ENCODE peak calls at places on chromosomes 6 and 20, in five cellular contexts. One of them, this sample, is unnamed.

GRCh38 chr6:34044945-34045595 is 100.8 kb downstream of the GRM4 start:
- DNase-seq in ELR: no peak
- DNase-seq in esophagus squamous epithelium: no peak
- DNase-seq in hepatic stellate cell: no peak
- DNase-seq in activated CD4-positive, CD25-positive, alpha-beta regulatory T cell: no peak
- DNase-seq in this sample: no peak

GRCh38 chr6:89058627-89059026 is 21.9 kb upstream of the PNRC1 start:
- DNase-seq in ELR: no peak
- DNase-seq in esophagus squamous epithelium: no peak
- DNase-seq in hepatic stellate cell: no peak
- DNase-seq in activated CD4-positive, CD25-positive, alpha-beta regulatory T cell: no peak
- DNase-seq in this sample: no peak

GRCh38 chr6:110714143-110714542 is 101.1 kb downstream of the CDK19 start:
- DNase-seq in ELR: no peak
- DNase-seq in esophagus squamous epithelium: no peak
- DNase-seq in hepatic stellate cell: no peak
- DNase-seq in activated CD4-positive, CD25-positive, alpha-beta regulatory T cell: no peak
- DNase-seq in this sample: no peak

GRCh38 chr6:67009818-67010217 is 1302.8 kb upstream of the EYS start:
- DNase-seq in ELR: peak
- DNase-seq in esophagus squamous epithelium: no peak
- DNase-seq in hepatic stellate cell: no peak
- DNase-seq in activated CD4-positive, CD25-positive, alpha-beta regulatory T cell: no peak
- DNase-seq in this sample: no peak

GRCh38 chr20:53839423-53840176 is 230.8 kb downstream of the BCAS1 start:
- DNase-seq in ELR: no peak
- DNase-seq in esophagus squamous epithelium: no peak
- DNase-seq in hepatic stellate cell: no peak
- DNase-seq in activated CD4-positive, CD25-positive, alpha-beta regulatory T cell: peak
- DNase-seq in this sample: no peak

GRCh38 chr6:14621518-14621917 is 503.9 kb downstream of the CD83 start:
- DNase-seq in ELR: no peak
- DNase-seq in esophagus squamous epithelium: no peak
- DNase-seq in hepatic stellate cell: no peak
- DNase-seq in activated CD4-positive, CD25-positive, alpha-beta regulatory T cell: no peak
- DNase-seq in this sample: no peak

GRCh38 chr6:128601060-128601459 is 80.7 kb upstream of the PTPRK start:
- DNase-seq in ELR: peak
- DNase-seq in esophagus squamous epithelium: no peak
- DNase-seq in hepatic stellate cell: no peak
- DNase-seq in activated CD4-positive, CD25-positive, alpha-beta regulatory T cell: no peak
- DNase-seq in this sample: no peak

GRCh38 chr6:43835872-43836419 is 65.9 kb downstream of the VEGFA start:
- DNase-seq in ELR: peak
- DNase-seq in esophagus squamous epithelium: no peak
- DNase-seq in hepatic stellate cell: no peak
- DNase-seq in activated CD4-positive, CD25-positive, alpha-beta regulatory T cell: no peak
- DNase-seq in this sample: no peak

GRCh38 chr6:17096076-17096475 is 5.8 kb upstream of the STMND1 start:
- DNase-seq in ELR: no peak
- DNase-seq in esophagus squamous epithelium: no peak
- DNase-seq in hepatic stellate cell: no peak
- DNase-seq in activated CD4-positive, CD25-positive, alpha-beta regulatory T cell: no peak
- DNase-seq in this sample: no peak